ENCODE peak calls at places on chromosomes 2 and 18, in seven cellular contexts. O is H9, W is IMR-90, D is neuronal stem cell, J is trophoblast cell, C is mesenchymal stem cell, Y is H1. A is an unnamed sample.

GRCh38 chr2:230661072-230661957 is 51.3 kb upstream of the CAB39 start:
- DNase-seq in O (no peak), W (no peak), D (no peak), J (no peak), C (no peak), Y (no peak), A (no peak)

GRCh38 chr2:28626891-28627421 is 124.7 kb upstream of the PPP1CB start:
- DNase-seq in O (no peak), W (peak), D (no peak), J (no peak), C (peak), Y (no peak), A (no peak)

GRCh38 chr2:159072795-159073194 is 104.4 kb downstream of the TANC1 start:
- DNase-seq in O (no peak), W (peak), D (no peak), J (no peak), C (peak), Y (no peak), A (no peak)

GRCh38 chr2:218166791-218167190 is at the start of gene CXCR1:
- DNase-seq in O (no peak), W (no peak), D (no peak), J (no peak), C (no peak), Y (no peak), A (no peak)

GRCh38 chr2:64417624-64418023 is 36.3 kb upstream of the LGALSL start:
- DNase-seq in O (no peak), W (no peak), D (no peak), J (no peak), C (no peak), Y (no peak), A (no peak)

GRCh38 chr2:66239655-66240054 is 195.3 kb upstream of the MEIS1 start:
- DNase-seq in O (no peak), W (no peak), D (no peak), J (no peak), C (no peak), Y (no peak), A (no peak)

GRCh38 chr2:181955010-181955409 is 30.6 kb upstream of the PPP1R1C start:
- DNase-seq in O (no peak), W (peak), D (no peak), J (peak), C (peak), Y (no peak), A (no peak)

GRCh38 chr2:217166241-217166640 is 306.4 kb upstream of the TNP1 start:
- DNase-seq in O (no peak), W (peak), D (peak), J (peak), C (peak), Y (no peak), A (peak)

GRCh38 chr2:84942166-84942565 is 28.8 kb upstream of the KCMF1 start:
- DNase-seq in O (no peak), W (no peak), D (no peak), J (no peak), C (no peak), Y (no peak), A (no peak)

GRCh38 chr2:111883661-111884591 is at the start of gene ANAPC1:
- DNase-seq in O (peak), W (peak), D (peak), J (peak), C (peak), Y (no peak), A (peak)

GRCh38 chr2:20421988-20422678 is 24.7 kb upstream of the RHOB start:
- DNase-seq in O (no peak), W (peak), D (no peak), J (no peak), C (peak), Y (no peak), A (no peak)

GRCh38 chr2:96393989-96394761 is 58.6 kb downstream of the NCAPH start:
- DNase-seq in O (no peak), W (no peak), D (no peak), J (no peak), C (no peak), Y (no peak), A (no peak)

GRCh38 chr2:85011747-85012146 is 40.8 kb downstream of the KCMF1 start:
- DNase-seq in O (peak), W (no peak), D (no peak), J (no peak), C (no peak), Y (no peak), A (peak)

GRCh38 chr2:138581909-138582308 is 80.3 kb downstream of the SPOPL start:
- DNase-seq in O (no peak), W (no peak), D (no peak), J (no peak), C (no peak), Y (no peak), A (no peak)

GRCh38 chr2:69601179-69601612 is 42.3 kb downstream of the AAK1 start:
- DNase-seq in O (no peak), W (peak), D (no peak), J (peak), C (peak), Y (no peak), A (peak)

GRCh38 chr18:903703-904102 is 968 bp upstream of the ADCYAP1 start:
- DNase-seq in O (peak), W (peak), D (no peak), J (peak), C (peak), Y (no peak), A (peak)

GRCh38 chr2:47214385-47214784 is 59.3 kb upstream of the STPG4 start:
- DNase-seq in O (no peak), W (no peak), D (no peak), J (no peak), C (no peak), Y (no peak), A (no peak)

GRCh38 chr18:12371590-12371989 is 5.4 kb downstream of the AFG3L2 start:
- DNase-seq in O (no peak), W (no peak), D (no peak), J (no peak), C (no peak), Y (no peak), A (no peak)

GRCh38 chr18:13440277-13441248 is 222.0 kb downstream of the LDLRAD4 start:
- DNase-seq in O (no peak), W (no peak), D (no peak), J (no peak), C (no peak), Y (no peak), A (no peak)

GRCh38 chr2:28365158-28365557 is 27.5 kb upstream of the FOSL2 start:
- DNase-seq in O (no peak), W (no peak), D (no peak), J (no peak), C (no peak), Y (no peak), A (no peak)

GRCh38 chr18:35581555-35582309 is at the start of gene GALNT1:
- DNase-seq in O (no peak), W (peak), D (peak), J (peak), C (peak), Y (no peak), A (no peak)

DNA sequence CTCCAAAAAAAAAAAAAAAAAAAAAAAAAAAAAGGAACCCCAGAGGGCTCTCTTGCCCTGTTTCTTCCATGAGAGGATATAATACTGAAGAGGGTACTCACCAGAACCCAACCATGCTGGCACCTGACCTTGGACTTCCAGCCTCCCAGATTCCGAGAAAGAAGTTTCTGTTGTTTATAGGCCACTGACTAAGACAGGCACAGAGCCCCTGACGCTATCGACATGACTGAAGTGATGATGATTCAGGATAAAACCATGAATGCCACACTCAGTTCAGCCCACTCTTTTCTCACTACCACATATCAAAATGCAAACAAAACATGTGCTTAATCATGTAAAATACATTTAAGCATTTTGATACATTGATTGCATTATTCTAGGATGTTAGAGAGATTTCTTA is 66.1 kb upstream of the CDCA7 start:
- DNase-seq in O (no peak), W (peak), D (no peak), J (peak), C (peak), Y (no peak), A (no peak)
- H3K27ac ChIP-seq in O (no peak), W (no peak), D (no peak), J (no peak), C (no peak), Y (no peak), A (no peak)

DNA sequence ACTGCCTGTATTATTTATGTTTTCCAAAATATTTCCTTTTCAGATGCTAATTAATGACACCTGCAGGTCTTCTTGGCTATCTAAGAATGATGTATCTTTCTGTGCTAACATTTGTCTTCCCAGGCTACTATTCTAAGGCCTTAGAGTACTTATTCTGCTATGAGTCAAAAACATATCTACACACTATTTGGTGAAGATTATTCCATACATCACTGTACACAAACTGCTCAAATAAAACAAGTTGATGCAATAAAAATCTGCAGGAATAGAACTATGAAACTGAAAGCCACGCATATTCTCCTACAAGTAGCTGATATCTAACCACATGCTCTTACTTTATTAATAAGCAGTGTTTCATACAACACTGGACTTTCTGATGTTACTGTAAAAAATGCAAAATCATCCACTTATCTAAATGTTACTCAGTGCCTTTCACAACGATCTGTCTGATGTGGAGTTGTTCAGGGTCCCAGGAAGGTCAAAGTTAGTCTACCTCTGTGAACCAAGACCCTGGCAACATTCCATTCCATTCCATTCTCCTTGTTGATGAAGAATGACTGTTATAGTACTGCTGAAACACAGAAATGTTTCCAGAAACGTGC is 26.2 kb downstream of the TMEM131 start:
- DNase-seq in O (no peak), W (peak), D (no peak), J (no peak), C (no peak), Y (no peak), A (no peak)
- H3K4me2 ChIP-seq in O (no peak), W (no peak), D (no peak), J (no peak), C (no peak), Y (no peak), A (no peak)

GRCh38 chr2:132667716-132668115 is 2.3 kb downstream of the LYPD1 start:
- DNase-seq in O (no peak), W (peak), D (no peak), J (no peak), C (no peak), Y (no peak), A (peak)
- H3K18ac ChIP-seq in O (no peak), W (no peak), D (no peak), J (no peak), C (no peak), Y (no peak), A (no peak)

GRCh38 chr18:74243127-74243526 is 48.6 kb downstream of the CYB5A start:
- DNase-seq in O (no peak), W (no peak), D (no peak), J (no peak), C (no peak), Y (no peak), A (no peak)
- H3K27ac ChIP-seq in O (no peak), W (no peak), D (no peak), J (no peak), C (no peak), Y (no peak), A (no peak)

GRCh38 chr18:54116541-54117257 is 107.8 kb downstream of the MBD2 start:
- DNase-seq in O (no peak), W (no peak), D (no peak), J (peak), C (no peak), Y (no peak), A (peak)

GRCh38 chr18:54117853-54118773 is 106.4 kb downstream of the MBD2 start:
- DNase-seq in O (no peak), W (no peak), D (no peak), J (no peak), C (no peak), Y (no peak), A (peak)

GRCh38 chr18:54125429-54125828 is 99.0 kb downstream of the MBD2 start:
- DNase-seq in O (no peak), W (no peak), D (no peak), J (no peak), C (no peak), Y (no peak), A (no peak)

GRCh38 chr18:54119524-54120019 is 104.9 kb downstream of the MBD2 start:
- DNase-seq in O (peak), W (peak), D (peak), J (peak), C (peak), Y (no peak), A (peak)
- H3K4me2 ChIP-seq in O (peak), W (peak), D (no peak), J (peak), C (no peak), Y (no peak), A (no peak)

GRCh38 chr2:238133499-238134392 is 4.7 kb upstream of the KLHL30 start:
- DNase-seq in O (no peak), W (no peak), D (no peak), J (no peak), C (no peak), Y (no peak), A (no peak)

GRCh38 chr2:238135601-238136150 is 2.8 kb upstream of the KLHL30 start:
- DNase-seq in O (no peak), W (no peak), D (no peak), J (peak), C (no peak), Y (no peak), A (no peak)

GRCh38 chr2:238132463-238133450 is 5.7 kb upstream of the KLHL30 start:
- DNase-seq in O (no peak), W (no peak), D (no peak), J (no peak), C (no peak), Y (no peak), A (no peak)

GRCh38 chr2:238131761-238132462 is 6.6 kb upstream of the KLHL30 start:
- DNase-seq in O (no peak), W (no peak), D (no peak), J (no peak), C (no peak), Y (no peak), A (no peak)

GRCh38 chr2:238134393-238134785 is 4.1 kb upstream of the KLHL30 start:
- DNase-seq in O (no peak), W (no peak), D (no peak), J (no peak), C (no peak), Y (no peak), A (no peak)
- H3K18ac ChIP-seq in O (no peak), W (no peak), D (peak), J (no peak), C (no peak), Y (no peak), A (no peak)

DNA sequence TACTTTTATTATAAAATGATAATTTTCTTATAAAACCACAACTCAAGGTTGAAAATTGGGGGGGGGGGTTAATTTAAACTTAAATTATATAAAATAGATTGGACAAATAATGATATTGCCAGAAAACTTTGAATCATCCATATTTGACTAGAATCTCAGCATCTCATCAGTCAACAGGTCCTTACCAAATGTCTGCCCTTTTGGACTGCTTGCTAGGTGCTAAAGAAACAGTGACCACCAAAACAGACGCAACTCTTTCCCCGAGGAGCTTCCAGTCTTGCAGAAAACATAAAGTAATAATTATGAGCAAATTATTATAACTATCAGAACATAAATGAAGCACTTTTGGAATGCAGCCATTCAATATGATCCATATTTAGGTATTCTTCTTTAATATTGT is 8.6 kb upstream of the COL3A1 start:
- DNase-seq in O (no peak), W (no peak), D (no peak), J (no peak), C (no peak), Y (no peak), A (no peak)
- H3K27ac ChIP-seq in O (no peak), W (no peak), D (no peak), J (no peak), C (no peak), Y (no peak), A (no peak)

GRCh38 chr2:162613839-162614238 is 224.7 kb downstream of the KCNH7 start:
- DNase-seq in O (no peak), W (no peak), D (no peak), J (no peak), C (no peak), Y (no peak), A (no peak)
- H3K4me2 ChIP-seq in O (no peak), W (no peak), D (no peak), J (no peak), C (no peak), Y (no peak), A (no peak)

GRCh38 chr2:141068053-141068682 is 1062.6 kb downstream of the LRP1B start:
- DNase-seq in O (no peak), W (no peak), D (no peak), J (no peak), C (no peak), Y (no peak), A (peak)
- H3K18ac ChIP-seq in O (no peak), W (no peak), D (no peak), J (no peak), C (no peak), Y (no peak), A (no peak)

DNA sequence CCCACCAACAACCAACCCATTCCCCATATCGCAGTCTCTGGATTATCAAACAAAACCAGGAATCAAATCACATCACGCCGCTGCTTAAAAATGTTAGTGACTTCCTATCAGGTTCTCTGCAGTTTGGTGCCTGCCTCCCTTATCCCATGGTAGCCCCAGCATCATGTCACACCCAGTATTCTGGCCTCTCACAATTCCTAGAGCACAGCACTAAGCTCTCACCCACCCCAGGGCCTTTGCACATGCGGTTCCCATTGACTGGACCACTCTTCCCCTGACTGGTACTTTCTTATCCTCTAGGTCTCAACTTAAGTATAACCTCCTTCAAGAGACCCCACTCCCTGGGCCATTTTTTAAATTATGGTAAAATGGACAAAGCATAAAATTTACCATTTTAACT is 12.8 kb downstream of the ATP8B1 start:
- DNase-seq in O (no peak), W (no peak), D (no peak), J (no peak), C (no peak), Y (no peak), A (no peak)
- H3K27ac ChIP-seq in O (no peak), W (peak), D (no peak), J (no peak), C (no peak), Y (no peak), A (no peak)